ENCODE peak calls at places on chromosomes 5 and 9, in four cellular contexts. L, O, E and F are unnamed samples.

GRCh38 chr9:35338561-35339274 is 151.2 kb upstream of the RUSC2 start:
- DNase-seq in L (no peak), O (no peak), E (peak), F (peak)

GRCh38 chr5:177523711-177524538 is 7.2 kb upstream of the DDX41 start:
- DNase-seq in L (no peak), O (no peak), E (no peak), F (no peak)

GRCh38 chr5:118675247-118675646 is 313.1 kb downstream of the DTWD2 start:
- DNase-seq in L (no peak), O (no peak), E (no peak), F (no peak)

GRCh38 chr9:134678206-134678605 is 36.6 kb downstream of the COL5A1 start:
- DNase-seq in L (no peak), O (no peak), E (no peak), F (no peak)

GRCh38 chr5:75091597-75091996 is 39.2 kb upstream of the GCNT4 start:
- DNase-seq in L (no peak), O (no peak), E (no peak), F (no peak)

GRCh38 chr9:137619240-137620090 is 660 bp downstream of the EHMT1 start:
- DNase-seq in L (peak), O (peak), E (no peak), F (no peak)

GRCh38 chr5:163773181-163773580 is 267.8 kb downstream of the MAT2B start:
- DNase-seq in L (no peak), O (no peak), E (no peak), F (no peak)

GRCh38 chr9:120344230-120344629 is 235.7 kb downstream of the CDK5RAP2 start:
- DNase-seq in L (peak), O (no peak), E (no peak), F (no peak)

GRCh38 chr5:68548959-68549676 is 333.6 kb downstream of the PIK3R1 start:
- DNase-seq in L (peak), O (no peak), E (no peak), F (no peak)

GRCh38 chr5:137916923-137917322 is 27.7 kb downstream of the PKD2L2 start:
- DNase-seq in L (no peak), O (no peak), E (no peak), F (no peak)

GRCh38 chr9:84419203-84419602 is 78.6 kb upstream of the SLC28A3 start:
- DNase-seq in L (no peak), O (no peak), E (no peak), F (no peak)

GRCh38 chr9:7656648-7657047 is 142.9 kb downstream of the DMAC1 start:
- DNase-seq in L (peak), O (peak), E (peak), F (no peak)

GRCh38 chr9:36961568-36962360 is 72.3 kb downstream of the PAX5 start:
- DNase-seq in L (no peak), O (no peak), E (peak), F (peak)

GRCh38 chr5:175895215-175895614 is 23.8 kb downstream of the CPLX2 start:
- DNase-seq in L (no peak), O (no peak), E (no peak), F (no peak)

GRCh38 chr5:74504463-74504862 is 136.1 kb downstream of the ENC1 start:
- DNase-seq in L (no peak), O (no peak), E (no peak), F (no peak)

GRCh38 chr5:84718377-84718776 is 333.7 kb upstream of the EDIL3 start:
- DNase-seq in L (no peak), O (no peak), E (no peak), F (no peak)

GRCh38 chr5:173735691-173736090 is 119.2 kb upstream of the BOD1 start:
- DNase-seq in L (no peak), O (no peak), E (no peak), F (no peak)

GRCh38 chr9:123397975-123398374 is 42.0 kb downstream of the CRB2 start:
- DNase-seq in L (no peak), O (no peak), E (no peak), F (no peak)

GRCh38 chr9:109968702-109969450 is 188.9 kb downstream of the PALM2AKAP2 start:
- DNase-seq in L (peak), O (no peak), E (no peak), F (no peak)

GRCh38 chr9:81423589-81424326 is 265.6 kb downstream of the TLE1 start:
- DNase-seq in L (no peak), O (no peak), E (no peak), F (no peak)

GRCh38 chr5:102759289-102759688 is 4.2 kb downstream of the PAM start:
- DNase-seq in L (peak), O (no peak), E (no peak), F (no peak)

GRCh38 chr9:130837002-130837511 is 2.0 kb downstream of the ABL1 start:
- DNase-seq in L (no peak), O (no peak), E (no peak), F (no peak)

GRCh38 chr5:10333154-10334006 is 20.1 kb upstream of the MARCHF6 start:
- DNase-seq in L (peak), O (peak), E (no peak), F (peak)

GRCh38 chr9:83138422-83139135 is 75.6 kb upstream of the RASEF start:
- DNase-seq in L (no peak), O (no peak), E (no peak), F (no peak)

GRCh38 chr5:54136666-54137440 is 173.5 kb downstream of the ARL15 start:
- DNase-seq in L (no peak), O (no peak), E (no peak), F (no peak)

GRCh38 chr5:149062371-149063016 is 368 bp downstream of the SH3TC2 start:
- DNase-seq in L (peak), O (peak), E (no peak), F (peak)

GRCh38 chr9:130054820-130055219 is 1.1 kb downstream of the GPR107 start:
- DNase-seq in L (no peak), O (no peak), E (no peak), F (no peak)

GRCh38 chr5:180208038-180208434 is 975 bp downstream of the RASGEF1C start:
- DNase-seq in L (no peak), O (no peak), E (no peak), F (no peak)

GRCh38 chr5:171451421-171451820 is 32.0 kb downstream of the FGF18 start:
- DNase-seq in L (no peak), O (no peak), E (no peak), F (no peak)
- TF ChIP-seq POLR2A in L (no peak), O (no peak), E (no peak), F (no peak)

DNA sequence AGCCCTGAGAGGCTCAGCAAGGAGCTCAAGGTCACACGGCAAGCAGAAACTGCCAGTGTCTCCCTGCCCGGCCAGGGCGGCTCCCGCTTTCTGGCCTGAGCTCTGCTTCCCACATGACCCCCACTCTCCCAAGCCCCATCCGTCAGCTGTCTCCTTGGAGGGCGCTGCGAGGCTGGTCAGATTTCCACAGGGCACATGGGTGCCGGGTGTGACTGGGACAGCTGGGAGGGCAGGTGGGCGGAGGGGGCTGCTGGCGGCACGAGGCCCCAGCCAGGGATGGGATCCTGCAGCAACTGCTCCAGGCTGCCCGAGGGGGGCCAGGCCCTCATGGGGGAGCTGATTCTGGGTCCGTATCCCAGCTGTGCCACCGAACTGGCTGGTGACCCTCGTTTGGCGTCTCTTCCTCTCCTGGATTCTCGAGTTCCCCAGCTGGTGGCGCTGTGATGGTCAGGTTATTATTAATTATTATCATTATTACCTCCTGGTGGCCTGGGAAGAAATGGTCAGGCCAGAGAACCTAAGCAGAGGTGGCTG is 12.9 kb upstream of the WDR38 start:
- DNase-seq in L (peak), O (no peak), E (no peak), F (no peak)
- TF ChIP-seq CTCF in L (peak), O (no peak), E (no peak), F (no peak)

DNA sequence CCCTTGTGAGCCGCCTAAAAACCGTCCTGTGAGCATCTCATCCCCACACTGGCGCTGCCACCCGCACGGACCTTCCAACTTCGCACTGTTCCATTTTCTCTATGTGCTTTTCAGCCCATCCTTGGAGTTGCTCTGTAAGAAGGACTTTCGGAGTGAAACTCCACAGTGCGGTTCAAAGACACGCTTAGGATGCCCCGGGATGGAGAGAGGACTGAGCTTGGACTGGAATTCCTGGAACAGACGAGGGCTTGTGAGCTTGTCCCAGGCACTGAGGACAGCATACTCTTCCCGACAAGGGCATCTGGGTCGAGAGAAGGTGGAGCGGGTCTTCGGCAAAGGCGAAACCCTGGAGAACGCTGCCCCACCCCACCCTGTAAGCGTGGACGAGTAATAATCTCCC is 187.8 kb downstream of the MEF2C start:
- DNase-seq in L (no peak), O (no peak), E (no peak), F (no peak)
- H3K4me3 ChIP-seq in L (no peak), O (no peak), E (no peak), F (no peak)

DNA sequence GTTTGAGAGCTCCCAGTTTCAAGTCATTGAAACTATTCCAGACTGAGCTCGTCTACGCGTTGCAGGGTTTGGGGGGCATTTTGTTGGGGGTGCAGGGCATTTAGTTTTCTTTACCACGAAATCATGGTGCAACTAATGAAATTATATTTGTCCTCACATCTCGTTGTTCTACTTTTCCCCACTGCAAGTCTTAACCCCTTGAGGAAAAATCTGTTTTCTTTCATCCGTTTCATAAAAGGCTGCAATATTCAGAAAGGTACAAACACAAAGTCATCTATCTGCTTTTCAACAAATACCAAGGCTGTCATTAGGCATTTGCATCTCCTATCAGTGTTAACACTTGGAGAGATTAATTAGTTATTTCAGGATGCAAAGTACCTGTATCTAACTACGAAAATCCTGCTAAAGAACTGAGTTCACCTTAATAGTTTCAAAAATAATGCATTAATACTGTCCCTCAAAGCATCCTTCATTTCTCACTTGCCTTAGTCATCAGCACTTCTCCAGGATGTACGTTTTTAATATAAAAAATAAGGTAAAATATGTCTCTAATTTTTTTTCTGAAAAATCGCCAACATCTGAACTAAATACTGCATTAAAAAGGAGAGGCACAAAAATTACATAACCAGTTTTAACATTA is 1.9 kb downstream of the ARRDC3 start:
- DNase-seq in L (no peak), O (no peak), E (no peak), F (no peak)
- TF ChIP-seq POLR2A in L (peak), O (peak), E (no peak), F (no peak)

DNA sequence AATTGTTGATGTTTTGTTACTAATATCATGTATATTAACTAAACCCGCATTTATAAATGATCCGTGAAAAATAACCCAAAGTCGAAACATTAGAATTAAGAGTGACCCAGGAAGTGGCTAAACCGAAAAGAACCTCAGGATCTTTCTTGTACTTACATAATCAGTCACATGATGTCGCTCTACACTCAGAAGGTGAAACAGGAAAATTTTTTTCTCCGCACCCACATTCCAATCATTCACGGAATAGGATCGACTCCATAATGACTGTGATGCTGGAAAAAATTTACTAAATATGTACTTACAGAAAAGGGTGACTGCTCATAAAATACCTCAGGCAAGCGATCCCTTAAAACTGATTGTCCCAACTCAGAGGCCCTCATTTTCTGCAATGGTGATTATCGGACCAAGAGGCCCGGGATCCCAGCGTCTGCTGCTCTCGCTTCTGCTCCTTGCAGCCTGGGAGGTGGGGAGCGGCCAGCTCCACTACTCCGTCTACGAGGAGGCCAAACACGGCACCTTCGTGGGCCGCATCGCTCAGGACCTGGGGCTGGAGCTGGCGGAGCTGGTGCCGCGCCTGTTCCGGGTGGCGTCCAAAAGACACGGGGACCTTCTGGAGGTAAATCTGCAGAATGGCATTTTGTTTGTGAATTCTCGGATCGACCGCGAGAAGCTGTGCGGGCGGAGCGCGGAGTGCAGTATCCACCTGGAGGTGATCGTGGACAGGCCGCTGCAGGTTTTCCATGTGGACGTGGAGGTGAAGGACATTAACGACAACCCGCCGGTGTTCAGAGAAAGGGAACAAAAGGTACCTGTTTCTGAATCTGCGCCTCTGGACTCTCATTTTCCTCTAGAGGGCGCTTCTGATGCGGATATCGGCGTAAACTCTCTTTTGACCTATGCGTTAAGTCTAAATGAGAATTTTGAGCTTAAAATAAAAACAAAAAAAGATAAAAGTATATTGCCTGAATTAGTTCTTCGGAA is at the start of gene PCDHA12:
- DNase-seq in L (no peak), O (no peak), E (no peak), F (no peak)
- TF ChIP-seq CTCF in L (no peak), O (no peak), E (no peak), F (no peak)